ENCODE peak calls at places on chromosomes 13 and 19, in ten cellular contexts. P is HCT116; L is CD8-positive, alpha-beta T cell; Q is gastrocnemius medialis; T is astrocyte of the spinal cord; W is psoas muscle; Y is cardiac muscle cell; N is activated CD8-positive, alpha-beta T cell treated with anti-CD3 and anti-CD28 coated beads for 36 hours; J is endothelial cell of umbilical vein; V is nephron progenitor cell. K is an unnamed sample.

GRCh38 chr19:40530091-40530901 is 46.4 kb upstream of the SHKBP1 start:
- DNase-seq in N (peak), J (no peak), W (no peak), P (no peak), T (no peak), L (peak), Y (peak), V (peak), Q (no peak), K (peak)

GRCh38 chr13:22114630-22115311 is 443.9 kb downstream of the FGF9 start:
- DNase-seq in W (no peak), P (no peak), L (no peak), V (peak), Q (peak), J (no peak), Y (no peak), T (no peak), N (peak), K (peak)

GRCh38 chr13:40613192-40613818 is 53.1 kb downstream of the FOXO1 start:
- DNase-seq in V (no peak), J (peak), L (peak), N (peak), T (no peak), Q (peak), W (no peak), Y (peak), P (no peak), K (peak)

GRCh38 chr19:50242586-50242985 is 39.2 kb downstream of the MYH14 start:
- DNase-seq in Q (no peak), L (no peak), J (no peak), Y (no peak), N (peak), T (no peak), V (no peak), P (no peak), W (no peak), K (no peak)

GRCh38 chr19:56660381-56661105 is 11.0 kb downstream of the ZNF835 start:
- DNase-seq in Y (no peak), L (no peak), Q (no peak), N (peak), W (no peak), V (no peak), J (no peak), P (no peak), T (no peak), K (no peak)

GRCh38 chr13:114097893-114098688 is 34.3 kb downstream of the RASA3 start:
- DNase-seq in Q (peak), P (no peak), N (no peak), W (peak), J (no peak), L (no peak), V (no peak), Y (no peak), T (no peak), K (no peak)

GRCh38 chr13:33649212-33649917 is 168.6 kb upstream of the RFC3 start:
- DNase-seq in L (no peak), J (no peak), W (no peak), Y (no peak), P (no peak), Q (no peak), T (peak), N (no peak), V (no peak), K (no peak)

GRCh38 chr13:21075303-21076264 is 14.2 kb upstream of the LATS2 start:
- DNase-seq in W (peak), T (peak), J (peak), V (peak), Y (peak), Q (no peak), L (peak), N (peak), P (no peak), K (peak)

GRCh38 chr19:10621966-10622365 is 3.4 kb upstream of the SLC44A2 start:
- DNase-seq in P (no peak), Y (no peak), W (no peak), V (no peak), J (no peak), T (no peak), L (no peak), Q (no peak), N (no peak), K (no peak)

GRCh38 chr13:33637978-33638743 is 179.8 kb upstream of the RFC3 start:
- DNase-seq in N (no peak), V (no peak), Q (peak), P (no peak), J (no peak), T (no peak), W (no peak), L (no peak), Y (no peak), K (no peak)

GRCh38 chr13:106867249-106867648 is 299.3 kb upstream of the ARGLU1 start:
- DNase-seq in Q (no peak), P (no peak), J (peak), T (peak), Y (no peak), N (no peak), W (no peak), V (no peak), L (no peak), K (no peak)

GRCh38 chr19:44662686-44663085 is 8.6 kb upstream of the CEACAM19 start:
- DNase-seq in Q (no peak), P (no peak), V (no peak), W (no peak), N (no peak), Y (no peak), T (peak), J (no peak), L (no peak), K (no peak)

GRCh38 chr13:104017317-104017716 is 951.1 kb upstream of the SLC10A2 start:
- DNase-seq in V (no peak), L (no peak), P (no peak), J (no peak), Q (no peak), Y (no peak), N (no peak), T (no peak), W (no peak), K (no peak)

GRCh38 chr13:77398825-77399620 is 72.1 kb upstream of the MYCBP2 start:
- DNase-seq in N (no peak), P (no peak), V (no peak), T (no peak), W (no peak), Y (no peak), Q (no peak), L (no peak), J (no peak), K (no peak)

GRCh38 chr13:109941951-109942350 is 155.6 kb upstream of the IRS2 start:
- DNase-seq in T (no peak), W (no peak), V (no peak), N (no peak), L (no peak), Q (no peak), P (no peak), J (no peak), Y (no peak), K (no peak)

GRCh38 chr19:4277051-4277700 is 1.9 kb upstream of the SHD start:
- DNase-seq in P (no peak), N (no peak), T (no peak), Q (no peak), L (no peak), V (no peak), J (no peak), Y (peak), W (no peak), K (no peak)

GRCh38 chr13:23020246-23020843 is 160.4 kb upstream of the SGCG start:
- DNase-seq in J (peak), L (peak), N (peak), V (peak), P (peak), Y (peak), Q (peak), T (peak), W (no peak), K (peak)

GRCh38 chr19:5480427-5480836 is 25.2 kb downstream of the ZNRF4 start:
- DNase-seq in T (no peak), J (peak), Y (peak), N (peak), W (no peak), P (peak), Q (no peak), V (peak), L (no peak), K (peak)

GRCh38 chr19:40576181-40576584 is 490 bp upstream of the SHKBP1 start:
- DNase-seq in W (peak), V (peak), J (no peak), N (peak), T (no peak), Y (no peak), L (no peak), Q (no peak), P (no peak), K (no peak)

GRCh38 chr19:35555301-35556005 is 8.0 kb downstream of the ATP4A start:
- DNase-seq in W (no peak), N (peak), V (peak), L (no peak), P (peak), Y (peak), T (peak), J (no peak), Q (no peak), K (peak)

GRCh38 chr19:12527034-12527836 is 24.0 kb downstream of the ZNF564 start:
- DNase-seq in Y (peak), N (peak), P (no peak), W (no peak), Q (no peak), J (peak), L (no peak), T (peak), V (no peak), K (no peak)

GRCh38 chr19:18461471-18461870 is 23.5 kb upstream of the ISYNA1 start:
- DNase-seq in Y (no peak), P (no peak), L (no peak), J (no peak), N (no peak), T (no peak), V (no peak), W (no peak), Q (no peak), K (no peak)

GRCh38 chr13:108915095-108915633 is 285.8 kb downstream of the MYO16 start:
- DNase-seq in Q (no peak), L (no peak), T (peak), P (no peak), W (no peak), V (no peak), N (peak), J (peak), Y (peak), K (no peak)

GRCh38 chr19:51783373-51783772 is 11.6 kb upstream of the FPR3 start:
- DNase-seq in T (no peak), Q (no peak), J (no peak), V (no peak), Y (no peak), N (peak), L (no peak), P (peak), W (no peak), K (no peak)

GRCh38 chr13:38979891-38980627 is 10.6 kb downstream of the STOML3 start:
- DNase-seq in P (no peak), J (no peak), L (no peak), N (no peak), T (no peak), Y (peak), Q (peak), V (no peak), W (peak), K (no peak)

GRCh38 chr19:51005248-51005647 is 3.8 kb upstream of the KLK8 start:
- DNase-seq in L (no peak), J (no peak), Y (no peak), N (no peak), T (no peak), V (no peak), Q (no peak), W (no peak), P (no peak), K (no peak)

GRCh38 chr13:41985788-41986508 is 25.0 kb upstream of the VWA8 start:
- DNase-seq in P (no peak), N (no peak), T (peak), W (no peak), Q (no peak), Y (no peak), V (no peak), L (no peak), J (no peak), K (no peak)

GRCh38 chr13:98941536-98941935 is 36.3 kb downstream of the DOCK9 start:
- DNase-seq in N (no peak), Y (no peak), P (no peak), J (no peak), W (no peak), V (no peak), L (no peak), Q (no peak), T (no peak), K (no peak)

GRCh38 chr13:98941118-98941517 is 36.7 kb downstream of the DOCK9 start:
- DNase-seq in W (no peak), Q (no peak), N (no peak), V (no peak), P (no peak), L (no peak), J (no peak), T (no peak), Y (no peak), K (no peak)

GRCh38 chr13:98942997-98943396 is 34.9 kb downstream of the DOCK9 start:
- DNase-seq in P (no peak), N (no peak), Q (no peak), T (no peak), L (no peak), V (no peak), W (no peak), Y (no peak), J (no peak), K (no peak)

GRCh38 chr13:98944336-98944735 is 33.5 kb downstream of the DOCK9 start:
- DNase-seq in T (no peak), J (no peak), N (no peak), Q (no peak), Y (no peak), L (no peak), W (no peak), P (no peak), V (no peak), K (no peak)

DNA sequence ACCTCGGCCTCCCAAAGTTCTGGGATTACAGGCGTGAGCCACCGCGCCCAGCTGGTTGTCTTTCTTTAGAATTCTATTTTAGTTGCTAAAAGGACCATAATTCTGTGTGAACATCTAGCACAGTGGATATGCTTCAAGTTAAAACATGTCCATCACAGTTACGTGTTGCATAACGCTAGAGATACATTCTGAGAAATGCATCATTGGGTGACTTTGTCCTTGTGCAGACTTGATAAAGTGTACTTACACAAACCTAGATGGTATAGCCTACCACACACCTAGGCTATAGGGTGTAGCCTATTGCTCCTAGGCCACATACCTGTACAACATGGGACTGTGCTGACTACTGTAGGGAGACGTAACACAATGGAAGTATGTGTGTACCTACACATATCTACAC is 35.4 kb downstream of the DOCK9 start:
- DNase-seq in T (no peak), P (no peak), Y (no peak), J (no peak), Q (no peak), W (no peak), N (no peak), L (no peak), V (no peak), K (no peak)
- TF ChIP-seq CTCF in T (no peak), P (no peak), Y (no peak), J (no peak), Q (no peak), W (no peak), N (no peak), L (no peak), V (no peak), K (no peak)

DNA sequence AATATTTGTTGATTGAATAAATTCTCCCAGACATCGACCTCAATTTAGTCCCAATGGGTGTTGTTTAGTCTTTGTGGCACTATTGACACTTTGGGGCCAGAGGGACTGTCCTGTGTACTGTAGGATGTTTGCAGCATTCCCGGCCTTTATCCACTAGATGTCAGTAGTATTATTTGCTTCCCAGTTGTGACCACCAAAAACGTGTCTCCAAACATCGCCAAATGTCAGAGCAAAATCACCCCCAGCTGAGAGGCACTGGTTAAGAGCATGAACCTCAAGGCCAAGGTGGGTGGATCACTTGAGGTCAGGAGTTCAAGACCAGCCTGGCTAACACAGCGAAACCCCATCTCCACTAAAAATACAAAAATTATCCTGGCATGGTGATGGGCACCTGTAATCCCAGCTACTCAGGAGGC is 15.4 kb downstream of the NLRP12 start:
- DNase-seq in Q (no peak), V (no peak), J (peak), T (peak), Y (peak), W (no peak), P (peak), N (no peak), L (no peak), K (no peak)
- TF ChIP-seq CTCF in Q (no peak), V (peak), J (peak), T (peak), Y (peak), W (no peak), P (peak), N (no peak), L (no peak), K (no peak)

GRCh38 chr19:46017095-46017429 is 5.8 kb downstream of the PGLYRP1 start:
- DNase-seq in N (no peak), Y (no peak), P (no peak), Q (no peak), L (no peak), T (no peak), J (no peak), W (no peak), V (no peak), K (no peak)
- TF ChIP-seq CTCF in N (peak), Y (no peak), P (no peak), Q (no peak), L (peak), T (no peak), J (no peak), W (no peak), V (no peak), K (no peak)

DNA sequence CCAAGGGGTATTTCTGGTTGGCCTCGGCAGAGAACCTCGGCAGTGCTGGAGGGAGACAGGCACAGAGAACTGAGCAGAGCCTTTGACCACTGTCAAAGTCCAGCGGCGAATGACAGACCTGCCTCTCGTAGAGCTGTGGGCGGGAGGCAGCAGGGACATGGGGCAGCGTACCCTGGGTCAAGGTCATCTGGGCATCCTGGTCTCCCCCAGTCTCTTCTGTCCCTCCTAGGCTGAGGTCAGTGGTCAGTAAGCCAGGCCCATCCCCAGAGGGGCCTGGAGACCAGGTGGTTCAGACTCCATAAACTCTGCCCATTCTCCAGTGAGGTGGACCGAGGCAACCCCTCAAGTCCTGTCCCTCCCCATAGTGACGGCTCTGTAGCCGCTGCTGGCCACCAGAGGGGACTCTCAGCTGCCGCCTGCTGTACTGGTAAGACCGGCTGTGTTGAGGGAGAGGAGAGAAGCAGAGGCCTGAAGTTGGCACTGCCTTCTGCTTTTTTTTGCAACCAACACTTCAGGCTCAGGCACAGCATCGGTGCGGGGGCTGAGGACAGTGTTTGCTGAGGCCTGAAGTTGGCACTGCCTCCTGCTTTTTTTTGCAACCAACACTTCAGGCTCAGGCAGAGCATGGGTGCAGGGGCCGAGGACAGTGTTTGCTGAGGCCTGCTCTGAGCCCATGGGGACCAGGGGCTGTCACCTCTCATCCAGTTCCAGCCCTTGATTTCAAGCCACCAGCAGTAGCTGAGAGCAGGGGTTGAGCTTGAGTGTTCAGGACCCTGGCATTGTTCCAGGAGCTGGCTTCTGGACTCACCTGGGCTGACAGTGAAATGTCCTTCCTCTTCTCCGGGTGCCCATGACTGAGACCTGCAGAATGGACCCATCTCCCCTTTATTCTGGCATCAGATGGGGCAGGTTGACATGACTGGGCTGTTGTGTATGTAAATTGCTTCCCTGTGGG is at the start of gene PGLYRP2:
- DNase-seq in V (no peak), W (peak), Y (no peak), Q (no peak), P (no peak), T (no peak), L (no peak), N (peak), J (no peak), K (no peak)
- TF ChIP-seq CTCF in V (no peak), W (no peak), Y (no peak), Q (peak), P (peak), T (no peak), L (no peak), N (no peak), J (peak), K (peak)

GRCh38 chr19:680287-681028 is 4.3 kb downstream of the FSTL3 start:
- DNase-seq in W (peak), Y (peak), Q (peak), J (peak), P (peak), V (peak), L (peak), N (peak), T (peak), K (peak)
- TF ChIP-seq CTCF in W (peak), Y (peak), Q (no peak), J (peak), P (no peak), V (no peak), L (peak), N (no peak), T (peak), K (peak)

GRCh38 chr13:45705145-45705695 is 3.1 kb downstream of the CBY2 start:
- DNase-seq in W (no peak), J (no peak), V (no peak), L (no peak), T (no peak), P (no peak), N (no peak), Y (no peak), Q (no peak), K (no peak)

GRCh38 chr13:45704211-45704739 is 2.2 kb downstream of the CBY2 start:
- DNase-seq in Q (no peak), L (no peak), T (no peak), W (no peak), J (no peak), N (no peak), V (no peak), P (no peak), Y (no peak), K (no peak)

GRCh38 chr13:45702869-45703391 is 810 bp downstream of the CBY2 start:
- DNase-seq in J (no peak), N (no peak), W (no peak), T (no peak), V (no peak), P (no peak), L (no peak), Y (no peak), Q (no peak), K (no peak)

GRCh38 chr13:45702088-45702487 is at the start of gene CBY2:
- DNase-seq in J (no peak), T (no peak), V (no peak), Y (no peak), W (no peak), N (no peak), L (no peak), P (no peak), Q (no peak), K (no peak)

GRCh38 chr13:45700971-45701900 is 884 bp upstream of the CBY2 start:
- DNase-seq in V (no peak), W (no peak), L (no peak), T (no peak), Y (no peak), N (peak), J (no peak), Q (no peak), P (no peak), K (peak)
- TF ChIP-seq CTCF in V (no peak), W (no peak), L (no peak), T (no peak), Y (no peak), N (no peak), J (no peak), Q (no peak), P (no peak), K (peak)

DNA sequence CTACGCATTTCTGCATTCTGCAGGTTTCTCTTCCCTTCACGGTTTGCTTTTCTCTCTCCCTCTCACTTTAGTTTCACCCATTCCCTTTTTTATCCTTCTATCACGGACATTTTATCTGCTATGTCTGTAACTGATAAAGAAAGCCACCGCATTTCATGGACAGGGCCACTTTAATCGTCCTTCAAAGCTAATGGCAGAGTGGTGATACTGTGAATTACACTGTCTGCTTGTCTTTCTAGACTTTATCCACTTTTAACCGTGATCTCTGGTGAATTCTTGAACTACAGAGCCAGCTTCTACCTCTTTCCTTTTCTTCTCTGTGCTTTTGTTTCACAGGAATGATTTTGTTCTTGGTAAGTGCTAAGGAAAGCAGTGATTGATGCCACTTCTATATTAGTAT is 760.4 kb downstream of the PCDH9 start:
- DNase-seq in W (no peak), T (no peak), Y (no peak), N (no peak), L (no peak), V (no peak), Q (no peak), P (no peak), J (no peak), K (no peak)
- TF ChIP-seq CTCF in W (no peak), T (no peak), Y (no peak), N (no peak), L (no peak), V (no peak), Q (no peak), P (no peak), J (no peak), K (no peak)